ENCODE peak calls at places on chromosomes 5 and 9, in four cellular contexts. H is CD4-positive, CD25-positive, alpha-beta regulatory T cell; B is prostate gland; A is HepG2. Z is an unnamed sample.
A peak's percentile ranks its signal among the peaks of the same experiment; 100 is the strongest.

GRCh38 chr5:100479079-100479688 is 56.0 kb upstream of the FAM174A start:
- DNase-seq in B (peak; percentile 4), A (peak; percentile 45), H (peak; percentile 29), Z (no peak)

GRCh38 chr9:78909566-78909965 is 612.6 kb downstream of the PSAT1 start:
- DNase-seq in H (no peak), B (no peak), A (no peak), Z (no peak)

GRCh38 chr9:20477940-20478620 is 144.2 kb downstream of the MLLT3 start:
- DNase-seq in A (no peak), B (no peak), H (no peak), Z (no peak)

GRCh38 chr9:80061096-80061495 is 489.3 kb downstream of the TLE4 start:
- DNase-seq in A (no peak), H (no peak), B (no peak), Z (no peak)

GRCh38 chr9:5052858-5053257 is 67.8 kb downstream of the JAK2 start:
- DNase-seq in A (no peak), B (no peak), H (no peak), Z (no peak)

GRCh38 chr9:126080641-126081040 is 246.0 kb upstream of the MVB12B start:
- DNase-seq in H (no peak), A (no peak), B (no peak), Z (no peak)

GRCh38 chr5:83987513-83988292 is 267.0 kb upstream of the HAPLN1 start:
- DNase-seq in A (no peak), H (no peak), B (no peak), Z (no peak)

GRCh38 chr9:93231121-93231694 is 47.3 kb downstream of the WNK2 start:
- DNase-seq in A (no peak), B (peak; percentile 25), H (no peak), Z (peak; percentile 54)

GRCh38 chr9:72954431-72955420 is 1.9 kb upstream of the ALDH1A1 start:
- DNase-seq in H (no peak), A (no peak), B (no peak), Z (no peak)

GRCh38 chr5:148853868-148854267 is 27.5 kb downstream of the ADRB2 start:
- DNase-seq in B (no peak), A (no peak), H (no peak), Z (no peak)

GRCh38 chr9:128494108-128494742 is 10.3 kb upstream of the GLE1 start:
- DNase-seq in B (peak; percentile 17), A (no peak), H (no peak), Z (peak; percentile 50)

GRCh38 chr9:129177443-129177790 is 644 bp downstream of the IER5L start:
- DNase-seq in A (no peak), B (no peak), H (no peak), Z (peak; percentile 31)

GRCh38 chr9:114910541-114910940 is 19.9 kb downstream of the TNFSF8 start:
- DNase-seq in B (peak; percentile 22), A (no peak), H (no peak), Z (no peak)

GRCh38 chr5:143720689-143721088 is 91.3 kb upstream of the HMHB1 start:
- DNase-seq in H (no peak), B (no peak), A (no peak), Z (no peak)

GRCh38 chr9:16223074-16223871 is 647.2 kb downstream of the BNC2 start:
- DNase-seq in A (no peak), H (no peak), B (no peak), Z (peak; percentile 91)

GRCh38 chr5:135041145-135041587 is 7.1 kb upstream of the PITX1 start:
- DNase-seq in H (no peak), B (no peak), A (no peak), Z (no peak)
- H3K27me3 ChIP-seq in H (peaks cover 26% of the 10 kb centered on the region), B (peaks cover 18% of the 10 kb centered on the region), A (no peaks in the 10 kb centered on the region), Z (peaks cover 45% of the 10 kb centered on the region)

DNA sequence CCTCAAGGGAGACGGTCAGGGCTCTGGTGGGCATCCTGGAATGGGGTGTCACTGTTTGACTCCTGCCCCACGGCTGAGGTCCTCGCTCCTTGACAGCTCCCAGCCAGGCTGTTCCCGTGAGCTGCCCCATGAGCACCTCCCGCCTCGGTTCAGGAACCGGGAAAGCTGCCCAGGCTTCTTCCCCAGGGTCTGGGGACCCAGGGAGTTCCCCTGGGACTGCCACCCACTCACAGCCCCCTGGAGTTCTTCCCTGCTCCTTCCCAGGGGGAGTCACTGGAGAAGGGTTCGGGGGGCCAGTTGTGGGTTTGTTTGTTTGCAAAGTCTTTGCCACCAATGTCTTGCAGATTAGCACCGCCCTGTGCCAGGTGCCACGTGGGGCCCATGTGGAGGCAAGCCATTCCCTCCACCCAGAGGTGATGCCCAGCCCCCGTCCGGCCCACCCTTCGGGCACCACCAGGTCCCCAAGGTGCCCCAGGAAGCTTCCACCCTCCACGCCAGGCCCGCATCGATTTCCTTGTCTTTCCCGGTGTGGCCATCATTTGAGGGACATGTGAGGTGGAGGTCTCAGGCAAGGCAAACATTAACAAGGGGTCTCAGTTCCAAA is 1.3 kb downstream of the PLPP7 start:
- DNase-seq in H (no peak), A (no peak), B (no peak), Z (no peak)
- H3K4me3 ChIP-seq in H (no peak overlapping the region), A (no peak overlapping the region), B (no peak overlapping the region), Z (no peak overlapping the region)

GRCh38 chr5:159104058-159104651 is 4.4 kb upstream of the EBF1 start:
- DNase-seq in A (no peak), H (no peak), B (no peak), Z (no peak)

GRCh38 chr5:159100928-159101646 is 1.4 kb upstream of the EBF1 start:
- DNase-seq in H (no peak), B (no peak), A (no peak), Z (no peak)

GRCh38 chr5:159101689-159102088 is 2.0 kb upstream of the EBF1 start:
- DNase-seq in H (no peak), B (no peak), A (no peak), Z (no peak)

GRCh38 chr5:159103086-159103485 is 3.4 kb upstream of the EBF1 start:
- DNase-seq in B (no peak), H (no peak), A (no peak), Z (no peak)

GRCh38 chr5:159102294-159102934 is 2.7 kb upstream of the EBF1 start:
- DNase-seq in A (no peak), B (no peak), H (no peak), Z (no peak)
- H3K27me3 ChIP-seq in A (peaks cover 3% of the 10 kb centered on the region), B (peaks cover 33% of the 10 kb centered on the region), H (peaks cover 49% of the 10 kb centered on the region), Z (peaks cover 12% of the 10 kb centered on the region)

GRCh38 chr5:321233-321725 is at the start of gene AHRR:
- DNase-seq in H (peak; percentile 55), A (peak; percentile 12), B (peak; percentile 31), Z (peak; percentile 47)
- H3K4me3 ChIP-seq in H (no peak within 1 kb of the TSS), A (peak within 1 kb of the TSS; percentile 67), B (peak within 1 kb of the TSS; percentile 36), Z (no peak within 1 kb of the TSS)

DNA sequence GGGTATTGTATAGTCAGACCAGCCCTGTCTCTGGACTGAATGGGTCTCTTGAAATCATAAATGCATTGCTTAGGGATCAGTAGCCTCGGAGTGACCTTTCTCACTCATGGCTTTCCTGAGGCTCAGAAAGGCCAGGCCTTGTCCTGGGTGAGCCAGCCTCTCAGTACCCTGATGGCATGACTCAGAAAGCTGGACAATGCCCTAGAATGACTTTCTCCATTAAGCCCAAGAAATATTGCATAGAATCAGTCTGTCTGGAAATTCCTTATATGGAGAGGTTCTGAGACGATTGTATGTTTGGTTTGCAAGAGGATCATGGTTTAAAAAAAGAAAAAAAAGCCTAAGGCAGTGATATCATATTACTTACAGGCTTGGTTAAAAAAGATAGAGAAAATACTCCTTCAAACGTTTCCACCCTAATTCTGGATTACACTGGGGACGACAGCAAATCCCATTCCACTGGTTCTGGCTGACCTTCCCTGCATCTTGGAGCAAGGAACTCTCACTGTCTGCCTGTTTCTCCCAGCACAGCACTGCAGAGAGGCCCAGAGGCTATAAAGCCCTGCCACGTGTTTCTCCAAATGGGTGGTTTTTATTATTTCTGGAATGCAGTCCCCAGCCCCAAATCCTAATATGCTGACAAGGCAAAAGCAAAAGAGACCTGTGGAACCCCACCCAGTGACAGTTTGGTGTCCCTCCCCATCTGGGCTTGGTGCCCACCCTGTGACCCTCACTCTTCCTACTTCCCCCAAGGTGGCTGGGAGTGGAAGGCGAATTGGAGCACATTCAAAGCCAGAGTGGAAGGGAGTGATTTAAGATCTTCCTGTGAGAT is 34.4 kb downstream of the MAP1B start:
- DNase-seq in B (no peak), A (no peak), H (no peak), Z (no peak)
- H3K27me3 ChIP-seq in B (no peaks in the 10 kb centered on the region), A (no peaks in the 10 kb centered on the region), H (peaks cover 12% of the 10 kb centered on the region), Z (no peaks in the 10 kb centered on the region)

DNA sequence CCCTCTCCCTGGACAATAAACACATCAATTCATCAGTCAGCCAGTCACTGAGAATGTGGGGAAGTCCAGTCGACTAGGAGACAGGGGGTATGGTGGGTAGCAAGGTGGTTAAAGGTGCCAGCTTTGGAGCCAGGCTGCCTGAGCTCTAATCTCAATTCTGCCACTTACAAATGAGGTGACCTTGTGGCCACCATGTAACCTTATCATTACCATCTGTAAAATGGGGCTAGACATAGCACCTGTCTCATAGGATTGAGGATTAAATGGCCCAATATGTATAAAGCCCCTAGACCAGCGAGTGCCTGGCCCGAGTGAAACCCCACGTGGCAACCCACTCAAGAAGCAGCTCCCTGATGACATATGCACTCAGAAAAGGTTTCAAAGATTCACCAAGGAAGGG is 73.3 kb upstream of the TBC1D2 start:
- DNase-seq in H (no peak), A (no peak), B (no peak), Z (no peak)
- H3K4me3 ChIP-seq in H (no peak overlapping the region), A (no peak overlapping the region), B (no peak overlapping the region), Z (no peak overlapping the region)

DNA sequence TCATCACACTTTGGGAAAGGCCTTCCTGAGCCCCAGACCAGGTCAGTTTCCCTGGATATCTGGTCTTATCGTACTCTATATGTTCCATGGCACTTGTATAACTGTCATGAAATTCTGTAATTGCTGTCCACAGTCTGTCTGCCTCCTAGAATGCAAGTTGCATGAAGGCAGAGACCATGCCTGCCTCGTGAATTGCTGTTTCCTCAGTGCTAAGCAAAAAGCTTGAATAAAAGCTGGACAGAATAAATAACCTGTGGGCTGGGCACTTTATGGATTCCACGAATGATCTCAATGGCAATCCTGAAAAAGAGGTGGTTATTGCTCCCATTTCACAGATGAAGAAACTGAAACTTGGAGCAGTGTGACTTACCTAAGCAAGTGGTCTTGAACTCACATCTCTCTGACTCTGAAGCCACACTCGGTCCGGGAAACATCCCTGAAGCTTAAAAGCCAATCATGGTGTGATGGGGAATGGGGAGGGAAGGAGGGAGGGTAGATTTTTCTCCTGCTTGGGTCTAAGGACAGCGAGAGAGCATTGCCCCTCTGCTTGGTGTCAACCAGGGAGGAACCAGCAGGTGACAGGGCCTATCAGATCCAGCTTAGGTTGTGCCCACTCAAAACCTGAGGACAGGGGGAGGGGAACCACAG is 13.2 kb upstream of the LHX2 start:
- DNase-seq in A (no peak), H (no peak), B (no peak), Z (no peak)
- H3K27me3 ChIP-seq in A (peaks cover 22% of the 10 kb centered on the region), H (peaks cover 29% of the 10 kb centered on the region), B (peaks cover 40% of the 10 kb centered on the region), Z (peaks cover 56% of the 10 kb centered on the region)

GRCh38 chr5:146130440-146131045 is 25.2 kb upstream of the PLAC8L1 start:
- DNase-seq in H (peak; percentile 22), A (peak; percentile 4), B (no peak), Z (no peak)
- H3K4me3 ChIP-seq in H (no peak overlapping the region), A (no peak overlapping the region), B (no peak overlapping the region), Z (no peak overlapping the region)